ENCODE peak calls at places on chromosomes 16 and 17, in five cellular contexts. S is lower lobe of right lung, D is adrenal gland, I is body of pancreas, O is heart right ventricle. J is an unnamed sample.

GRCh38 chr17:67601897-67602296 is 115.8 kb upstream of the NOL11 start:
- DNase-seq in D (no peak), I (no peak), O (no peak), S (no peak), J (no peak)

GRCh38 chr17:41329279-41329925 is 13.9 kb upstream of the KRTAP17-1 start:
- DNase-seq in S (no peak), D (peak; percentile 43), I (peak; percentile 23), O (no peak), J (no peak)

GRCh38 chr16:12819126-12820117 is 15.7 kb upstream of the CPPED1 start:
- DNase-seq in D (peak; percentile 65), S (peak; percentile 76), I (peak; percentile 57), O (peak; percentile 59), J (peak; percentile 71)

GRCh38 chr17:44557653-44558285 is 485 bp downstream of the FZD2 start:
- DNase-seq in S (peak; percentile 61), O (peak; percentile 13), D (peak; percentile 17), I (peak; percentile 19), J (no peak)

GRCh38 chr17:14575349-14575966 is 274.6 kb downstream of the HS3ST3B1 start:
- DNase-seq in S (no peak), I (no peak), O (no peak), D (no peak), J (no peak)

GRCh38 chr17:41065829-41066624 is at the start of gene KRTAP2-4:
- DNase-seq in S (no peak), I (no peak), O (no peak), D (no peak), J (no peak)

GRCh38 chr17:35726609-35727460 is 4.6 kb upstream of the RASL10B start:
- DNase-seq in S (no peak), D (peak; percentile 55), O (peak; percentile 41), I (peak; percentile 50), J (no peak)

GRCh38 chr16:25005445-25006306 is 9.5 kb downstream of the ARHGAP17 start:
- DNase-seq in D (no peak), I (no peak), S (no peak), O (no peak), J (no peak)

GRCh38 chr16:8168016-8168415 is 422.3 kb downstream of the TMEM114 start:
- DNase-seq in S (no peak), O (no peak), I (no peak), D (no peak), J (no peak)

DNA sequence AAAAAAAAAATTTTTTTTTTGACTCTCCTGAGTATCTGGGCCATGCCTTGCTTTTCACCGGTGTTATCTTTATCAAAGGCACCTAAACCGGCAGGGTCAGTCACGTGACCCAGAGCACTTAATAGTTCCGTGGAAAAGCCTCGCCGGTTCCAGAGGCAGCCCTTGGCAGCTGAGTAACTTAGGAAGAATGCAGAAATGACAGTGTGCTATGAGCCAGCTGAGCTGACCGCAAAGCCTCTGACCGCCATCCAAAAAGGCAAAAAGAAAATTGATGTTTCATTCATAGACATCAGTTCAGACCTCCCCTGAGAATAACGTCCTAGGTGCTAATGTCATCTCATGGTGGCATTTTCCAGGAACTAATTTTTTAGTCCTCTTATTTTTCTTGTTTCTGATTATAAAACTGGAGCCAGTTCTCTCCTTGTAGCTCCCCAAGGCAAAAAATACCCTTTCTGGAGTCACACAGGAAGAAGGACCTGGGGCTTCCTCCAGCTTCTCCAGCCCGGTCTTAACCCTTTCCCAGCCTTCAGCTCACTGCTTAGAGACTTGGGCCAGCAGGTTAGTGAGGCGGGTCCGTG is 122.6 kb downstream of the SOCS1 start:
- DNase-seq in S (peak; percentile 86), I (peak; percentile 73), D (peak; percentile 92), O (peak; percentile 81), J (no peak)
- H3K27ac ChIP-seq in S (peak overlapping the region; percentile 47), I (peak overlapping the region; percentile 51), D (no peak overlapping the region), O (peak overlapping the region; percentile 83), J (no peak overlapping the region)

GRCh38 chr16:27665881-27666280 is 115.9 kb downstream of the KATNIP start:
- DNase-seq in S (no peak), D (no peak), I (no peak), O (no peak), J (no peak)
- TF ChIP-seq CTCF in S (no peak), D (no peak), I (no peak), O (no peak), J (no peak)

GRCh38 chr16:56652600-56652999 is 914 bp downstream of the MT1B start:
- DNase-seq in S (no peak), D (no peak), O (no peak), I (no peak), J (no peak)

GRCh38 chr16:56657555-56658430 is at the start of gene MT1F:
- DNase-seq in D (peak; percentile 97), O (peak; percentile 59), I (peak; percentile 97), S (peak; percentile 94), J (peak; percentile 74)

GRCh38 chr16:56653218-56653617 is 1.5 kb downstream of the MT1B start:
- DNase-seq in S (no peak), D (no peak), O (no peak), I (no peak), J (no peak)

GRCh38 chr16:56662357-56663354 is 4.9 kb downstream of the MT1F start:
- DNase-seq in I (no peak), S (no peak), O (no peak), D (no peak), J (no peak)

GRCh38 chr16:56658476-56658875 is 717 bp downstream of the MT1F start:
- DNase-seq in D (no peak), S (no peak), O (no peak), I (no peak), J (no peak)
- H3K27me3 ChIP-seq in D (no peaks in the 10 kb centered on the region), S (peaks cover 13% of the 10 kb centered on the region), O (peaks cover 22% of the 10 kb centered on the region), I (no peaks in the 10 kb centered on the region), J (no peaks in the 10 kb centered on the region)

DNA sequence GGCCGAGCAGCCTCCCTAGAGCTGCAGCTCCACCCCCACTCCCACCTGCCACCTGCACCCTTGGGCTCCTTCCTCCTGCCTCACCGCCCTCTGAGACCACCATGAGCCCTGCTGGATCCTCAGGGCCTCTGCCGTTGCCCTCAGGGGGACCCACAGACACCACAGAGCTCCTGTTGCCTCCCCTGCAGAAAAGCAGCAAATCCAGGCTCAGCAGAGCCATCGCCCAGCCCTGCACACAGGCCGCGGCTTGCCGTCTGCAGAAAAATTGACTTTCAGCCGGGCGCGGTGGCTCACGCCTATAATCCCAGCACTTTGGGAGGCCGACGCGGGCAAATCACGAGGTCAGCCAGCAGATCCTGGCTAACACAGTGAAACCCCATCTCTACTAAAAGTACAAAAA is 7.0 kb upstream of the PPP1R27 start:
- DNase-seq in O (no peak), S (no peak), I (no peak), D (no peak), J (no peak)
- H3K27ac ChIP-seq in O (peak overlapping the region; percentile 62), S (no peak overlapping the region), I (peak overlapping the region; percentile 35), D (no peak overlapping the region), J (no peak overlapping the region)

DNA sequence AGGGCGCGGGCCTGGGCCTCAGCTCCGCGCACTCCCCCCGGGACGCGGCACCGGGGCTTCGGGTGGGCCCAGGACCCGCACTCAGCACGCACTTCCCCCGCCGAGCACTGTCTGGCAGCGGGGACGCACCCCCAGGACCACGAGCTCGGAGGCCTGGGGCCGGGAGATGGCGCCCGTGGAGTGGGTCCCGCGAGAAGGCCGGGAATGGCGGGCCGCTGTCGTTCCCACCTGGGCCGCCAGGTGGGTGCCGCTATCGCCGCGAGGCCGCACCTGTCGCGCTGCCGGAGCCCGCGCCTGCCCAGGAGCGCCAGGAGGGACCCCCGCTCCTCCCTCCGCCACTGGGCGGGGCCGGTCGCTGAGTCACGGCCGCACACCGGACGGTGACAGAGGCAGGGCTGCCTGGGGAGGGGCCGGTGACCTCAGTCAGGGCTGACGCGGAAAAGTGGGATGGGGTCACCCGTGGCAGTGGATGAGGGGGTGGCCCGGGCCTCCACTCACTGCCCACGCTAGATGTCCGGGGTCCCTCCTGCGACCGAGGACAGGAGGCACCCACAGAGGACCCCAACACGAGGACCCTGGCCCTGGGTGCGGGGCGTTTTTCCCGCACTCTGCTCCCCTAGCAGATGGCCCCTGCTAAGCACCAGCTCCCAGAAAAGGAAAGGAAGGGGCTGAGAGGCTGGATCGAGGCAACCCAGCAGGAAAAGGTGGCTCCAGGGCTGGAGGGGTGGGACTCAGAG is 6.9 kb upstream of the ACTG1 start:
- DNase-seq in O (no peak), S (peak; percentile 84), D (peak; percentile 70), I (peak; percentile 82), J (peak; percentile 75)
- TF ChIP-seq CTCF in O (peak; percentile 51), S (peak; percentile 68), D (peak; percentile 28), I (peak; percentile 93), J (peak; percentile 89)

J was measured in CD4-positive, alpha-beta T cell.